ENCODE peak calls at places on chromosome 9, in eight cellular contexts. K is activated naive CD4-positive, alpha-beta T cell; G is nephron progenitor cell; B is activated T-cell treated with anti-CD3 and anti-CD28 coated beads, Interleukin-2, amount 50 U/mL, for 72 hours; S is stimulated activated naive CD4-positive, alpha-beta T cell treated with Interleukin-2 at 50 U/mL for 16 hours; A is cardiac fibroblast; X is H54; V is AG10803. M is an unnamed sample.

GRCh38 chr9:108258640-108259039 is 597.1 kb downstream of the ACTL7B start:
- DNase-seq in G (no peak), S (no peak), V (no peak), B (no peak), X (no peak), A (no peak), K (no peak), M (no peak)

GRCh38 chr9:131254107-131254491 is 22.2 kb downstream of the FAM78A start:
- DNase-seq in G (no peak), X (no peak), V (no peak), S (no peak), A (no peak), B (no peak), K (no peak), M (no peak)

GRCh38 chr9:79567671-79568098 is 4.1 kb upstream of the TLE4 start:
- DNase-seq in G (no peak), A (no peak), V (no peak), K (no peak), X (no peak), S (no peak), B (no peak), M (no peak)

GRCh38 chr9:13140843-13141592 is 138.5 kb downstream of the MPDZ start:
- DNase-seq in B (no peak), V (peak; percentile 36), S (no peak), X (no peak), G (no peak), A (peak; percentile 18), K (no peak), M (no peak)

GRCh38 chr9:89884356-89885083 is 279.7 kb downstream of the GADD45G start:
- DNase-seq in A (no peak), V (no peak), K (no peak), X (no peak), S (no peak), G (no peak), B (no peak), M (no peak)

GRCh38 chr9:36006541-36006940 is 30.2 kb upstream of the RECK start:
- DNase-seq in V (no peak), X (no peak), A (no peak), B (no peak), S (no peak), G (no peak), K (no peak), M (no peak)

GRCh38 chr9:108603141-108603540 is 252.6 kb downstream of the ACTL7B start:
- DNase-seq in V (no peak), G (no peak), K (no peak), B (no peak), S (no peak), X (no peak), A (no peak), M (no peak)

GRCh38 chr9:130233587-130233945 is 32.0 kb upstream of the HMCN2 start:
- DNase-seq in X (no peak), S (no peak), A (no peak), B (no peak), G (no peak), V (no peak), K (no peak), M (no peak)

GRCh38 chr9:81878530-81878929 is 49.7 kb upstream of the SPATA31D4 start:
- DNase-seq in G (no peak), K (no peak), X (no peak), S (no peak), V (no peak), B (no peak), A (no peak), M (no peak)

GRCh38 chr9:31612336-31613030 is 772.0 kb upstream of the ACO1 start:
- DNase-seq in A (peak; percentile 51), V (no peak), S (no peak), G (no peak), X (no peak), K (no peak), B (no peak), M (no peak)

GRCh38 chr9:112772215-112772509 is 21.6 kb downstream of the SNX30 start:
- DNase-seq in V (no peak), A (no peak), G (no peak), K (no peak), B (no peak), S (no peak), X (no peak), M (no peak)

GRCh38 chr9:108836771-108837170 is 19.0 kb downstream of the ACTL7B start:
- DNase-seq in B (no peak), K (no peak), X (no peak), V (no peak), S (no peak), G (no peak), A (no peak), M (no peak)

GRCh38 chr9:132670816-132671371 is 630 bp downstream of the GTF3C4 start:
- DNase-seq in A (peak; percentile 36), B (peak; percentile 44), G (peak; percentile 50), V (peak; percentile 20), K (no peak), S (peak; percentile 55), X (no peak), M (no peak)

GRCh38 chr9:129889936-129890717 is 54.9 kb downstream of the USP20 start:
- DNase-seq in A (no peak), X (no peak), V (no peak), G (no peak), K (no peak), B (peak; percentile 79), S (peak; percentile 70), M (no peak)

GRCh38 chr9:76218868-76219462 is 175.3 kb downstream of the RFK start:
- DNase-seq in G (peak; percentile 25), A (no peak), B (no peak), S (no peak), K (no peak), X (peak; percentile 31), V (no peak), M (no peak)

GRCh38 chr9:35306281-35306680 is 144.5 kb downstream of the UNC13B start:
- DNase-seq in G (no peak), K (no peak), X (no peak), V (peak; percentile 51), B (no peak), A (no peak), S (no peak), M (no peak)